ENCODE peak calls at places on chromosomes 3 and 15, in eight cellular contexts. One of them, this sample, is unnamed.

GRCh38 chr15:79769081-79769481 is 127.7 kb downstream of the MTHFS start:
- DNase-seq in GM13977: peak
- DNase-seq in OCI-LY7: peak
- DNase-seq in IMR-90: no peak
- DNase-seq in lower leg skin: no peak
- DNase-seq in GM23338: peak
- DNase-seq in AG04449: no peak
- DNase-seq in AG09309: no peak
- DNase-seq in this sample: peak

GRCh38 chr15:101031203-101031602 is 112.0 kb downstream of the LRRK1 start:
- DNase-seq in GM13977: no peak
- DNase-seq in OCI-LY7: no peak
- DNase-seq in IMR-90: peak
- DNase-seq in lower leg skin: no peak
- DNase-seq in GM23338: no peak
- DNase-seq in AG04449: no peak
- DNase-seq in AG09309: no peak
- DNase-seq in this sample: peak

GRCh38 chr3:41662288-41662687 is 299.6 kb downstream of the ULK4 start:
- DNase-seq in GM13977: no peak
- DNase-seq in OCI-LY7: no peak
- DNase-seq in IMR-90: peak
- DNase-seq in lower leg skin: no peak
- DNase-seq in GM23338: no peak
- DNase-seq in AG04449: no peak
- DNase-seq in AG09309: no peak
- DNase-seq in this sample: no peak

GRCh38 chr15:72153269-72153668 is 35.1 kb downstream of the SENP8 start:
- DNase-seq in GM13977: no peak
- DNase-seq in OCI-LY7: no peak
- DNase-seq in IMR-90: peak
- DNase-seq in lower leg skin: no peak
- DNase-seq in GM23338: no peak
- DNase-seq in AG04449: no peak
- DNase-seq in AG09309: no peak
- DNase-seq in this sample: no peak

GRCh38 chr15:100118546-100118945 is 223.2 kb downstream of the ADAMTS17 start:
- DNase-seq in GM13977: no peak
- DNase-seq in OCI-LY7: no peak
- DNase-seq in IMR-90: no peak
- DNase-seq in lower leg skin: no peak
- DNase-seq in GM23338: no peak
- DNase-seq in AG04449: no peak
- DNase-seq in AG09309: no peak
- DNase-seq in this sample: no peak

GRCh38 chr3:109731639-109732473 is 394.5 kb upstream of the DPPA4 start:
- DNase-seq in GM13977: peak
- DNase-seq in OCI-LY7: peak
- DNase-seq in IMR-90: peak
- DNase-seq in lower leg skin: peak
- DNase-seq in GM23338: peak
- DNase-seq in AG04449: peak
- DNase-seq in AG09309: peak
- DNase-seq in this sample: peak

GRCh38 chr15:67009576-67010569 is 55.5 kb upstream of the SMAD3 start:
- DNase-seq in GM13977: no peak
- DNase-seq in OCI-LY7: no peak
- DNase-seq in IMR-90: no peak
- DNase-seq in lower leg skin: no peak
- DNase-seq in GM23338: no peak
- DNase-seq in AG04449: no peak
- DNase-seq in AG09309: no peak
- DNase-seq in this sample: no peak

GRCh38 chr15:68730491-68731317 is 90.0 kb downstream of the ANP32A start:
- DNase-seq in GM13977: no peak
- DNase-seq in OCI-LY7: peak
- DNase-seq in IMR-90: peak
- DNase-seq in lower leg skin: no peak
- DNase-seq in GM23338: peak
- DNase-seq in AG04449: no peak
- DNase-seq in AG09309: no peak
- DNase-seq in this sample: peak

GRCh38 chr3:108022316-108023150 is 68.3 kb downstream of the CD47 start:
- DNase-seq in GM13977: no peak
- DNase-seq in OCI-LY7: no peak
- DNase-seq in IMR-90: no peak
- DNase-seq in lower leg skin: no peak
- DNase-seq in GM23338: no peak
- DNase-seq in AG04449: no peak
- DNase-seq in AG09309: no peak
- DNase-seq in this sample: peak

GRCh38 chr15:37035349-37035748 is 65.0 kb downstream of the MEIS2 start:
- DNase-seq in GM13977: no peak
- DNase-seq in OCI-LY7: no peak
- DNase-seq in IMR-90: peak
- DNase-seq in lower leg skin: no peak
- DNase-seq in GM23338: no peak
- DNase-seq in AG04449: no peak
- DNase-seq in AG09309: no peak
- DNase-seq in this sample: no peak

GRCh38 chr3:17546500-17546899 is 195.9 kb downstream of the TBC1D5 start:
- DNase-seq in GM13977: no peak
- DNase-seq in OCI-LY7: no peak
- DNase-seq in IMR-90: no peak
- DNase-seq in lower leg skin: no peak
- DNase-seq in GM23338: no peak
- DNase-seq in AG04449: no peak
- DNase-seq in AG09309: no peak
- DNase-seq in this sample: no peak

GRCh38 chr3:72855001-72855400 is 6.8 kb upstream of the SHQ1 start:
- DNase-seq in GM13977: no peak
- DNase-seq in OCI-LY7: no peak
- DNase-seq in IMR-90: no peak
- DNase-seq in lower leg skin: no peak
- DNase-seq in GM23338: no peak
- DNase-seq in AG04449: no peak
- DNase-seq in AG09309: no peak
- DNase-seq in this sample: no peak

GRCh38 chr3:99865321-99865720 is 47.7 kb downstream of the CMSS1 start:
- DNase-seq in GM13977: no peak
- DNase-seq in OCI-LY7: no peak
- DNase-seq in IMR-90: peak
- DNase-seq in lower leg skin: no peak
- DNase-seq in GM23338: no peak
- DNase-seq in AG04449: no peak
- DNase-seq in AG09309: no peak
- DNase-seq in this sample: peak

GRCh38 chr3:154224366-154224765 is 99.9 kb downstream of the DHX36 start:
- DNase-seq in GM13977: no peak
- DNase-seq in OCI-LY7: no peak
- DNase-seq in IMR-90: no peak
- DNase-seq in lower leg skin: no peak
- DNase-seq in GM23338: no peak
- DNase-seq in AG04449: no peak
- DNase-seq in AG09309: no peak
- DNase-seq in this sample: no peak

DNA sequence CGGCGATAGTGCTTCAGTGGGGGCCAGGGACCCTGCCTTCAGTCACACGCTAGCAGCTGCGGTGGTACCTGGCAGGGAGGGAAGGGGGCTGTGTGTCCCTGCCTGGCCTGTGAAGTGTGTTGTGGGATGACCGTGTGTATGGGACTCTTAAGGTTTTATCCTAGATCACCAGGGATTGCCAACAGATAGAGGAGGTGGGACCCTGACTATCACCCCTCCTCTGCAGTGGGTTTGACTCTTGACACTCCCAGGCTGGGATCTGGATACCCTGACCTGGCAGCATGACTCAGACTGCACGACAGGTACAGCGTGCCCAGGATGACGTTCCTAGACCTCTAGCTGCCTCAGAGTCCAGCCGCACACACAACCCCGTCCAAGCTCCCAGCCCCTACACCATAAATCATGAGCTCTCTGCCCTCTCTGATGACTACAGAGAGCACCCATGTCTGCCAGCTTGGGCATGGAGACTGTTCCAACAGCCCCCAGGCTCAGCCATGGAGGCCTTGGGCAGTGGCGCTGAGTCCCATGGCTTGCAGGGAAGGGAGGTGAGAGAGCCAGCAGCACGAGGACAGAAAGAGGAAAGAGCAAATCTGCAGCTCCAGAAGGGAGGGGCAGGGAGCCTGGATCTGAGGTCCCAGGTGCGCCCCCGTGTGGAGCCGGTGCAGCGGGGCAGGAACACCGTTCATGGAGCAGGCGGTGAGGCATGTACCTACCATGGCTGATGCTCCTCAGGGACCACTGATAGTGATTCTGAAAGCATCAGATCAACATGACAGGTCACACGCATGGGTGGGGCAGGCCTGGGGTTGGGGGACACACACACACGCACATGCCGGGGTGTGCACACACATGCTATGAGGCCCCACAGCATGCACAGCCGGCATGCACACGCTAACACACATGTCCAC is 71.0 kb downstream of the ADAMTS7 start:
- DNase-seq in GM13977: no peak
- DNase-seq in OCI-LY7: peak
- DNase-seq in IMR-90: peak
- DNase-seq in lower leg skin: no peak
- DNase-seq in GM23338: peak
- DNase-seq in AG04449: no peak
- DNase-seq in AG09309: no peak
- DNase-seq in this sample: peak
- TF ChIP-seq CTCF in GM13977: peak
- TF ChIP-seq CTCF in OCI-LY7: peak
- TF ChIP-seq CTCF in IMR-90: peak
- TF ChIP-seq CTCF in lower leg skin: no peak
- TF ChIP-seq CTCF in GM23338: no peak
- TF ChIP-seq CTCF in AG04449: peak
- TF ChIP-seq CTCF in AG09309: peak
- TF ChIP-seq CTCF in this sample: peak

DNA sequence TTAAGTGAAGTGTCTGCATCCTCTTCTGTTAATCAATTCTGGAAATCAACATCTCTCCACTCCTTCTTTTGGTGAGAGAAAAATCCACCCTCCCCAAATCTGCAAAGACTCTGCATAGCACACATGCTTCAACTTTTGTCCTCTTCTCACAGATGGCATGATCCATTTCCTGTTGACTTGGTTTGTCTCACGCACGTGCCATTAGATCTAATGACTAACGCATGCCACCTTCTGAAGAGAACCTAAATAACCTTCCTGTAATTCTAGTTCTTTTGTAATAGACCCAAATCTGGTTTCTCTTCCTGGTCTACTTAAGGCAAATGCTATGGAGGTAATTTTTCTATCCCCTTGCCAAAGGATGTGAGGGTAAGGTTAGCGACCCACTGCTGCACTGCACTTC is 51.0 kb upstream of the ATOSA start:
- DNase-seq in GM13977: peak
- DNase-seq in OCI-LY7: peak
- DNase-seq in IMR-90: peak
- DNase-seq in lower leg skin: peak
- DNase-seq in GM23338: no peak
- DNase-seq in AG04449: peak
- DNase-seq in AG09309: no peak
- DNase-seq in this sample: peak
- TF ChIP-seq CTCF in GM13977: peak
- TF ChIP-seq CTCF in OCI-LY7: peak
- TF ChIP-seq CTCF in IMR-90: no peak
- TF ChIP-seq CTCF in lower leg skin: no peak
- TF ChIP-seq CTCF in GM23338: no peak
- TF ChIP-seq CTCF in AG04449: no peak
- TF ChIP-seq CTCF in AG09309: no peak
- TF ChIP-seq CTCF in this sample: no peak

GRCh38 chr3:127556565-127556964 is 34.0 kb downstream of the TPRA1 start:
- DNase-seq in GM13977: no peak
- DNase-seq in OCI-LY7: no peak
- DNase-seq in IMR-90: no peak
- DNase-seq in lower leg skin: no peak
- DNase-seq in GM23338: peak
- DNase-seq in AG04449: no peak
- DNase-seq in AG09309: no peak
- DNase-seq in this sample: no peak
- TF ChIP-seq CTCF in GM13977: no peak
- TF ChIP-seq CTCF in OCI-LY7: peak
- TF ChIP-seq CTCF in IMR-90: no peak
- TF ChIP-seq CTCF in lower leg skin: no peak
- TF ChIP-seq CTCF in GM23338: peak
- TF ChIP-seq CTCF in AG04449: no peak
- TF ChIP-seq CTCF in AG09309: no peak
- TF ChIP-seq CTCF in this sample: peak

DNA sequence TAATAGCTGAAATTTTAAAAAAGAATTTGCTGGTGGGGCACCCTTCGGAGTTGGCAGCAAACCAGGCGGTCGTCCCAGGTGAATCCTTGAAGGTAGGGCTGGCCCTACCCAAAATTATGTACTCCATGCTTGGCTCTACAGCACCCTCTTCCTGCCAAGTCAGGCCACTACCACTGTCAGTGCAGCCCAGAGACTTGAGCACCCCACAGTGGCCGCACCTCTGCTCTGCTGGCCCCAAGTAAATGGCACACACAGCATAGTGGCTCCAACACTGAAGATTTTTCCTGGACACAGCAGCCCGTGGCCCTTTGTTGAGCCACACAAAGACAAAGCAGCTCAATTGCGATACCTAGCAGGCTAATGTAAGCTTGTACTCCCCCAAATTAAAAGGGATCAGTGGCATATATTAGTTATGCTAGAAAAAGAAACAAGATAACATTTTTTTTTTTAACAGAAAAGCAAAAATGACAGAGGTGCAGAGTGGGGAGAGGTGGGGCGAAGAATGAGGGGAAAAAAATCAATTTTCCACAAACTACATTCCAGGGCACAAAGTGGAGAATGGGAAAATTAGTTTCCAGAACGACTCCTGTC is 250.5 kb downstream of the UACA start:
- DNase-seq in GM13977: peak
- DNase-seq in OCI-LY7: peak
- DNase-seq in IMR-90: peak
- DNase-seq in lower leg skin: no peak
- DNase-seq in GM23338: peak
- DNase-seq in AG04449: no peak
- DNase-seq in AG09309: no peak
- DNase-seq in this sample: peak
- TF ChIP-seq CTCF in GM13977: peak
- TF ChIP-seq CTCF in OCI-LY7: peak
- TF ChIP-seq CTCF in IMR-90: peak
- TF ChIP-seq CTCF in lower leg skin: no peak
- TF ChIP-seq CTCF in GM23338: peak
- TF ChIP-seq CTCF in AG04449: peak
- TF ChIP-seq CTCF in AG09309: peak
- TF ChIP-seq CTCF in this sample: peak

DNA sequence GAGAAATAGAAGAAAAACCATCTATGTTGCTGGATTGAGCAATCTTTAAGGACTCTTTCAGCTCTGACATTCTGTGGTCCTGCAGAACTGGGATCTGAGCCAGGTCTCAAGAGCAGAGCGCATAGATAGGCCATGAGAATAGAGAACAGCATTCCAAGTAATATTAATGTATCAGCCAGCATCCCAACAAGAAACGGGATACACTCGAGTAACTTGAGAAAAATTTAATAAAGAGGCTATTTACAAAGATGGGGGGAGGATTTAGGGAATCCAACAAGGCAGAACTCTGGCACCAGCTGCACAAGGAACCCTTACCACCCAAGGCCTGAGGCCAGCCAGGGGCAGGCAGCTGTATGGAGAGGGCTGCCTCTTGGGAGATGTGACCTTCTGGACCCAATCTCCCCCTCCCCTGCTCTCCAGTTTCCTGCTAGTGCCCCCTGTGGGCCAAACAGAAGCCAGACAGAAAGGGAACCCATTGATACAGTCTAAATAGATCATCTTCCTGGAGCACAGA is 8.2 kb downstream of the TMOD2 start:
- DNase-seq in GM13977: no peak
- DNase-seq in OCI-LY7: no peak
- DNase-seq in IMR-90: peak
- DNase-seq in lower leg skin: no peak
- DNase-seq in GM23338: peak
- DNase-seq in AG04449: peak
- DNase-seq in AG09309: peak
- DNase-seq in this sample: peak
- TF ChIP-seq CTCF in GM13977: peak
- TF ChIP-seq CTCF in OCI-LY7: peak
- TF ChIP-seq CTCF in IMR-90: peak
- TF ChIP-seq CTCF in lower leg skin: no peak
- TF ChIP-seq CTCF in GM23338: peak
- TF ChIP-seq CTCF in AG04449: peak
- TF ChIP-seq CTCF in AG09309: peak
- TF ChIP-seq CTCF in this sample: peak

This sample was measured in choroid plexus epithelial cell.